ENCODE peak calls at places on chromosomes 1 and 21, in five cellular contexts. Z, A, K, S and E are unnamed samples.

GRCh38 chr1:109193653-109194590 is 19.8 kb upstream of the SARS1 start:
- DNase-seq in Z (peak), A (peak), K (no peak), S (peak), E (no peak)

GRCh38 chr1:45103534-45103933 is 91.5 kb downstream of the UROD start:
- DNase-seq in Z (no peak), A (no peak), K (no peak), S (no peak), E (no peak)

GRCh38 chr1:21939650-21940374 is 2.7 kb upstream of the HSPG2 start:
- DNase-seq in Z (no peak), A (peak), K (peak), S (no peak), E (peak)

GRCh38 chr1:224497714-224498573 is 63.3 kb upstream of the WDR26 start:
- DNase-seq in Z (peak), A (no peak), K (no peak), S (peak), E (no peak)

GRCh38 chr1:40315795-40316594 is 1.1 kb downstream of the COL9A2 start:
- DNase-seq in Z (no peak), A (peak), K (peak), S (no peak), E (no peak)

GRCh38 chr1:151705146-151705545 is 11.5 kb downstream of the CELF3 start:
- DNase-seq in Z (no peak), A (no peak), K (no peak), S (no peak), E (no peak)

GRCh38 chr1:75969550-75969949 is 37.3 kb upstream of the ASB17 start:
- DNase-seq in Z (no peak), A (no peak), K (no peak), S (no peak), E (no peak)

GRCh38 chr1:238063454-238063853 is 172.7 kb upstream of the ZP4 start:
- DNase-seq in Z (no peak), A (no peak), K (no peak), S (no peak), E (no peak)

GRCh38 chr1:36922071-36922470 is 112.2 kb downstream of the GRIK3 start:
- DNase-seq in Z (no peak), A (no peak), K (peak), S (no peak), E (no peak)

GRCh38 chr1:36400825-36401601 is 3.3 kb upstream of the LSM10 start:
- DNase-seq in Z (peak), A (no peak), K (peak), S (peak), E (peak)

GRCh38 chr1:248824301-248824700 is 1.4 kb downstream of the SH3BP5L start:
- DNase-seq in Z (no peak), A (no peak), K (no peak), S (no peak), E (no peak)

GRCh38 chr1:3070654-3071506 is 1.9 kb downstream of the PRDM16 start:
- DNase-seq in Z (no peak), A (no peak), K (no peak), S (no peak), E (no peak)

GRCh38 chr1:18922319-18922726 is 20.0 kb upstream of the ALDH4A1 start:
- DNase-seq in Z (no peak), A (no peak), K (no peak), S (no peak), E (peak)

GRCh38 chr1:228647523-228648444 is 87.5 kb upstream of the RHOU start:
- DNase-seq in Z (peak), A (peak), K (peak), S (no peak), E (no peak)

GRCh38 chr1:117017648-117018047 is 16.1 kb downstream of the CD101 start:
- DNase-seq in Z (no peak), A (no peak), K (no peak), S (no peak), E (no peak)

GRCh38 chr21:28781602-28782274 is 210.9 kb downstream of the LTN1 start:
- DNase-seq in Z (peak), A (no peak), K (no peak), S (no peak), E (no peak)

GRCh38 chr1:38997034-38997900 is 6.2 kb downstream of the AKIRIN1 start:
- DNase-seq in Z (no peak), A (no peak), K (no peak), S (no peak), E (no peak)

GRCh38 chr1:112511897-112512296 is 3.1 kb downstream of the WNT2B start:
- DNase-seq in Z (no peak), A (no peak), K (no peak), S (no peak), E (no peak)